ENCODE peak calls at places on chromosomes 11 and 22, in eight cellular contexts. Q is H9, Z is MM.1S, V is astrocyte, F is fibroblast of lung, P is hepatocyte, W is mesenchymal stem cell, O is A549. X is an unnamed sample.
A peak's percentile ranks its signal among the peaks of the same experiment; 100 is the strongest.

GRCh38 chr11:121422675-121423074 is 29.4 kb upstream of the SORL1 start:
- DNase-seq in Q (no peak), Z (peak; percentile 6), V (no peak), F (no peak), P (no peak), W (no peak), O (no peak), X (no peak)

GRCh38 chr11:113728814-113729213 is 22.7 kb upstream of the TMPRSS5 start:
- DNase-seq in Q (no peak), Z (no peak), V (no peak), F (no peak), P (no peak), W (no peak), O (no peak), X (no peak)

GRCh38 chr11:13008625-13009475 is at the start of gene RASSF10:
- DNase-seq in Q (peak; percentile 97), Z (peak; percentile 68), V (peak; percentile 49), F (no peak), P (peak; percentile 88), W (peak; percentile 5), O (peak; percentile 89), X (peak; percentile 91)

GRCh38 chr22:25514436-25514835 is 50.0 kb upstream of the GRK3 start:
- DNase-seq in Q (no peak), Z (no peak), V (no peak), F (no peak), P (no peak), W (no peak), O (peak; percentile 42), X (peak; percentile 42)

GRCh38 chr22:36258750-36259619 is 6.1 kb downstream of the APOL1 start:
- DNase-seq in Q (peak; percentile 76), Z (peak; percentile 94), V (no peak), F (peak; percentile 63), P (peak; percentile 51), W (peak; percentile 61), O (no peak), X (no peak)

GRCh38 chr11:64284962-64285884 is at the start of gene GPR137:
- DNase-seq in Q (peak; percentile 78), Z (peak; percentile 89), V (peak; percentile 28), F (peak; percentile 63), P (peak; percentile 93), W (peak; percentile 84), O (peak; percentile 75), X (peak; percentile 79)

GRCh38 chr11:123253909-123254308 is 58.9 kb upstream of the CLMP start:
- DNase-seq in Q (no peak), Z (no peak), V (peak; percentile 33), F (peak; percentile 90), P (no peak), W (peak; percentile 71), O (no peak), X (no peak)

GRCh38 chr11:36352919-36353318 is 56.8 kb downstream of the PRR5L start:
- DNase-seq in Q (no peak), Z (no peak), V (no peak), F (no peak), P (no peak), W (no peak), O (no peak), X (no peak)

GRCh38 chr22:48713266-48714205 is 1114.1 kb downstream of the BRD1 start:
- DNase-seq in Q (no peak), Z (no peak), V (no peak), F (no peak), P (no peak), W (no peak), O (no peak), X (no peak)

GRCh38 chr22:36321797-36322601 is 65.8 kb downstream of the MYH9 start:
- DNase-seq in Q (no peak), Z (no peak), V (no peak), F (no peak), P (no peak), W (no peak), O (no peak), X (no peak)

GRCh38 chr11:76669901-76670474 is 559 bp downstream of the LRRC32 start:
- DNase-seq in Q (no peak), Z (no peak), V (peak; percentile 84), F (peak; percentile 71), P (peak; percentile 67), W (peak; percentile 80), O (no peak), X (no peak)

GRCh38 chr11:116693206-116694016 is 79.4 kb downstream of the BUD13 start:
- DNase-seq in Q (no peak), Z (no peak), V (no peak), F (no peak), P (no peak), W (no peak), O (no peak), X (peak; percentile 77)

GRCh38 chr11:1516273-1517067 is 29.9 kb upstream of the MOB2 start:
- DNase-seq in Q (no peak), Z (no peak), V (peak; percentile 69), F (no peak), P (no peak), W (peak; percentile 8), O (no peak), X (peak; percentile 21)

GRCh38 chr11:279966-280761 is 2.0 kb downstream of the NLRP6 start:
- DNase-seq in Q (no peak), Z (no peak), V (peak; percentile 16), F (no peak), P (no peak), W (no peak), O (peak; percentile 48), X (peak; percentile 38)

GRCh38 chr11:71223671-71224660 is 28.4 kb downstream of the SHANK2 start:
- DNase-seq in Q (no peak), Z (no peak), V (no peak), F (no peak), P (no peak), W (no peak), O (no peak), X (no peak)

GRCh38 chr11:10659339-10660216 is 34.0 kb downstream of the IRAG1 start:
- DNase-seq in Q (no peak), Z (no peak), V (peak; percentile 90), F (peak; percentile 84), P (peak; percentile 83), W (peak; percentile 99), O (peak; percentile 84), X (peak; percentile 73)

GRCh38 chr11:4118107-4118506 is 23.5 kb downstream of the RRM1 start:
- DNase-seq in Q (no peak), Z (no peak), V (peak; percentile 50), F (peak; percentile 41), P (no peak), W (peak; percentile 21), O (no peak), X (no peak)

GRCh38 chr22:16970446-16970845 is 37.6 kb downstream of the GAB4 start:
- DNase-seq in Q (no peak), Z (no peak), V (no peak), F (no peak), P (no peak), W (no peak), O (no peak), X (no peak)

GRCh38 chr22:31056986-31057599 is 24.0 kb upstream of the SMTN start:
- DNase-seq in Q (no peak), Z (no peak), V (no peak), F (no peak), P (no peak), W (no peak), O (no peak), X (no peak)

GRCh38 chr11:131404010-131404409 is 33.6 kb downstream of the NTM start:
- DNase-seq in Q (no peak), Z (no peak), V (no peak), F (no peak), P (no peak), W (no peak), O (no peak), X (no peak)

GRCh38 chr11:128669491-128669890 is 24.4 kb upstream of the FLI1 start:
- DNase-seq in Q (no peak), Z (no peak), V (peak; percentile 49), F (peak; percentile 70), P (no peak), W (peak; percentile 41), O (no peak), X (peak; percentile 58)

GRCh38 chr11:93515438-93515837 is 27.8 kb downstream of the SMCO4 start:
- DNase-seq in Q (no peak), Z (no peak), V (no peak), F (no peak), P (no peak), W (no peak), O (no peak), X (no peak)

GRCh38 chr11:58928691-58929090 is 10.6 kb upstream of the GLYATL1 start:
- DNase-seq in Q (no peak), Z (no peak), V (no peak), F (no peak), P (peak; percentile 46), W (no peak), O (no peak), X (no peak)

DNA sequence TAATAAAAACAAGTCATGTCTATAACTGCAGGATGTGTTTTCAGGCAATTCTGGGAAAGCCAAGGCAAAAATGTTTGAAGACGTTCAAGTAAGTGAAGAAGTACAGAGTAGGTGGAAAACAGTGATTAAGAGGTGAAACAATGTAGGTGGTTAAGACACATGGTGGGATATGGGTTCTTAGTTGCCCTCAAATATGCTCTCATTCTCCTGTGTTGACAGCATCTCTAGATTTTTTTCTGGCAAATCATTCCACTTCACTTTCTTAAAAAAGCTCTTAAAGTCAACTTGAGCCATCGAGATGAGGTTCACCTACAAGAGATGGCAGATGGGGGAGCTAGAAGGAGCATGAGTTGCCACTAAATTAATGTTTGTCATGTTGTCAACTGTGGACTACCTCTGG is 1041.0 kb upstream of the CNTN5 start:
- DNase-seq in Q (no peak), Z (no peak), V (peak; percentile 95), F (no peak), P (no peak), W (no peak), O (no peak), X (peak; percentile 19)
- H3K9me3 ChIP-seq in Q (no peaks in the 10 kb centered on the region), Z (no peaks in the 10 kb centered on the region), V (peaks cover 2% of the 10 kb centered on the region), F (no peaks in the 10 kb centered on the region), P (no peaks in the 10 kb centered on the region), W (peaks cover 5% of the 10 kb centered on the region), O (no peaks in the 10 kb centered on the region), X (no peaks in the 10 kb centered on the region)

GRCh38 chr22:23002612-23003180 is 67.6 kb upstream of the GNAZ start:
- DNase-seq in Q (no peak), Z (no peak), V (no peak), F (no peak), P (no peak), W (no peak), O (no peak), X (no peak)
- H3K4me2 ChIP-seq in Q (no peak overlapping the region), Z (no peak overlapping the region), V (no peak overlapping the region), F (no peak overlapping the region), P (no peak overlapping the region), W (no peak overlapping the region), O (no peak overlapping the region), X (no peak overlapping the region)

GRCh38 chr11:48683226-48683720 is 194.7 kb downstream of the OR4A47 start:
- DNase-seq in Q (no peak), Z (no peak), V (no peak), F (no peak), P (no peak), W (no peak), O (no peak), X (no peak)
- H3K9me3 ChIP-seq in Q (peaks cover 31% of the 10 kb centered on the region), Z (no peaks in the 10 kb centered on the region), V (no peaks in the 10 kb centered on the region), F (no peaks in the 10 kb centered on the region), P (no peaks in the 10 kb centered on the region), W (peaks cover 8% of the 10 kb centered on the region), O (no peaks in the 10 kb centered on the region), X (peaks cover 12% of the 10 kb centered on the region)

DNA sequence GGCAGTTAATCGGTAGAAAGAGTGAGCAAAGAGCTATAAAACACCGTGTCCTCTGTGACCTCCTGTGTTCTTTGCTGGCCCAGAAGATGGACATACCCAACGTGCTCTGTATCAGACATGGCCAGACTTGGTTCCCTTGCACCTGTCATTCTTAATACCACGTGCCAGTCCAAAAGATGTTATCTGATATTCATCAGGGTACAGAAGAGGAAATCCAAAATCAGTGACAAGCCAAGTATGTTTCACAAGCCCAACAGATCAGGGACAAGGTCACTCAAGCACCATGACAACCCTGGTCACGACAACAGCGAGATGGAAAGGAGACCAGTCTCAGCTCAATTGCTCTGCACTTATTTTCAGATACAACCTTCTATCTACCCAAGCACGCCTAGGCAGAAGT is 3.4 kb downstream of the LRP4 start:
- DNase-seq in Q (no peak), Z (no peak), V (no peak), F (no peak), P (no peak), W (no peak), O (no peak), X (no peak)
- H3K4me2 ChIP-seq in Q (no peak overlapping the region), Z (no peak overlapping the region), V (no peak overlapping the region), F (no peak overlapping the region), P (peak overlapping the region; percentile 12), W (no peak overlapping the region), O (no peak overlapping the region), X (no peak overlapping the region)